ENCODE peak calls at places on chromosomes 6 and 20, in six cellular contexts. T is uterus, Z is HepG2, A is kidney epithelial cell, W is A549, G is GM23338. V is an unnamed sample.

GRCh38 chr20:23226612-23227265 is 123.9 kb upstream of the NXT1 start:
- DNase-seq in T (no peak), Z (no peak), A (no peak), W (no peak), G (no peak), V (no peak)

GRCh38 chr6:156154896-156155295 is 622.3 kb upstream of the ARID1B start:
- DNase-seq in T (no peak), Z (no peak), A (no peak), W (no peak), G (no peak), V (no peak)

GRCh38 chr6:55963301-55963700 is 87.9 kb upstream of the BMP5 start:
- DNase-seq in T (no peak), Z (peak), A (no peak), W (no peak), G (peak), V (no peak)

GRCh38 chr6:56692586-56693245 is 50.0 kb upstream of the DST start:
- DNase-seq in T (no peak), Z (peak), A (no peak), W (no peak), G (no peak), V (peak)

GRCh38 chr6:137766596-137767370 is 100.3 kb upstream of the TNFAIP3 start:
- DNase-seq in T (no peak), Z (no peak), A (no peak), W (no peak), G (no peak), V (no peak)

GRCh38 chr6:158584236-158584651 is 24.4 kb downstream of the TMEM181 start:
- DNase-seq in T (no peak), Z (no peak), A (no peak), W (no peak), G (no peak), V (no peak)

GRCh38 chr6:81562169-81562568 is 190.3 kb downstream of the TENT5A start:
- DNase-seq in T (peak), Z (peak), A (no peak), W (peak), G (no peak), V (peak)

GRCh38 chr6:165636415-165637048 is 26.5 kb downstream of the PDE10A start:
- DNase-seq in T (no peak), Z (no peak), A (no peak), W (no peak), G (peak), V (no peak)

GRCh38 chr20:57193094-57193493 is 73.3 kb downstream of the BMP7 start:
- DNase-seq in T (no peak), Z (no peak), A (no peak), W (no peak), G (no peak), V (no peak)

GRCh38 chr20:4038676-4039075 is 23.3 kb upstream of the RNF24 start:
- DNase-seq in T (no peak), Z (no peak), A (no peak), W (no peak), G (no peak), V (no peak)

GRCh38 chr20:13786143-13786828 is 1.5 kb downstream of the NDUFAF5 start:
- DNase-seq in T (no peak), Z (no peak), A (no peak), W (no peak), G (no peak), V (no peak)

GRCh38 chr20:40714109-40714508 is 25.1 kb upstream of the MAFB start:
- DNase-seq in T (no peak), Z (no peak), A (no peak), W (no peak), G (no peak), V (no peak)

GRCh38 chr20:61391812-61392520 is 139.9 kb downstream of the CDH4 start:
- DNase-seq in T (no peak), Z (no peak), A (no peak), W (no peak), G (peak), V (no peak)

GRCh38 chr6:165109011-165109410 is 200.4 kb downstream of the C6orf118 start:
- DNase-seq in T (no peak), Z (no peak), A (no peak), W (no peak), G (no peak), V (no peak)

GRCh38 chr6:3678946-3679345 is 72.6 kb downstream of the PXDC1 start:
- DNase-seq in T (no peak), Z (no peak), A (no peak), W (no peak), G (no peak), V (no peak)

GRCh38 chr20:63441777-63442493 is 30.5 kb downstream of the KCNQ2 start:
- DNase-seq in T (no peak), Z (peak), A (no peak), W (peak), G (peak), V (peak)

GRCh38 chr6:42929928-42930360 is 664 bp downstream of the CNPY3 start:
- DNase-seq in T (no peak), Z (no peak), A (peak), W (peak), G (no peak), V (peak)

GRCh38 chr6:129943637-129944271 is 74.6 kb upstream of the L3MBTL3 start:
- DNase-seq in T (no peak), Z (no peak), A (no peak), W (no peak), G (no peak), V (no peak)

GRCh38 chr6:134253681-134254080 is 64.2 kb downstream of the SGK1 start:
- DNase-seq in T (no peak), Z (peak), A (peak), W (no peak), G (peak), V (peak)

GRCh38 chr20:45254867-45255266 is 503 bp upstream of the SLPI start:
- DNase-seq in T (no peak), Z (peak), A (peak), W (peak), G (no peak), V (no peak)

GRCh38 chr6:138434915-138435314 is 30.9 kb downstream of the HEBP2 start:
- DNase-seq in T (no peak), Z (no peak), A (no peak), W (no peak), G (no peak), V (no peak)

GRCh38 chr6:138403324-138403800 is 661 bp upstream of the HEBP2 start:
- DNase-seq in T (peak), Z (no peak), A (no peak), W (peak), G (no peak), V (no peak)

GRCh38 chr6:13445005-13445743 is 42.2 kb downstream of the GFOD1 start:
- DNase-seq in T (peak), Z (no peak), A (no peak), W (no peak), G (no peak), V (no peak)

GRCh38 chr6:3386374-3386857 is 70.4 kb downstream of the SLC22A23 start:
- DNase-seq in T (no peak), Z (no peak), A (no peak), W (no peak), G (no peak), V (no peak)

GRCh38 chr6:6599468-6599873 is 11.0 kb downstream of the LY86 start:
- DNase-seq in T (no peak), Z (no peak), A (no peak), W (no peak), G (no peak), V (no peak)

GRCh38 chr20:289693-290080 is 863 bp downstream of the C20orf96 start:
- DNase-seq in T (no peak), Z (no peak), A (no peak), W (no peak), G (no peak), V (no peak)

GRCh38 chr6:41736207-41736710 is 851 bp upstream of the TFEB start:
- DNase-seq in T (no peak), Z (no peak), A (no peak), W (no peak), G (peak), V (no peak)

GRCh38 chr6:51513891-51514290 is 573.5 kb downstream of the PKHD1 start:
- DNase-seq in T (no peak), Z (no peak), A (peak), W (no peak), G (no peak), V (no peak)

GRCh38 chr20:60137657-60138245 is 179.5 kb downstream of the CDH26 start:
- DNase-seq in T (no peak), Z (no peak), A (no peak), W (peak), G (peak), V (no peak)

GRCh38 chr6:18997375-18997826 is 610.3 kb downstream of the RNF144B start:
- DNase-seq in T (no peak), Z (peak), A (peak), W (peak), G (peak), V (peak)

GRCh38 chr20:54219751-54220426 is 12.0 kb downstream of the PFDN4 start:
- DNase-seq in T (no peak), Z (peak), A (no peak), W (peak), G (peak), V (peak)

GRCh38 chr20:17875106-17875980 is 93.3 kb downstream of the SNX5 start:
- DNase-seq in T (peak), Z (peak), A (no peak), W (no peak), G (no peak), V (peak)

GRCh38 chr6:20559924-20560551 is 25.8 kb downstream of the CDKAL1 start:
- DNase-seq in T (no peak), Z (no peak), A (no peak), W (no peak), G (no peak), V (no peak)

GRCh38 chr20:57693002-57693582 is 16.7 kb downstream of the PMEPA1 start:
- DNase-seq in T (no peak), Z (no peak), A (peak), W (no peak), G (peak), V (no peak)

GRCh38 chr20:23225407-23226060 is 125.1 kb upstream of the NXT1 start:
- DNase-seq in T (peak), Z (no peak), A (no peak), W (peak), G (no peak), V (peak)

GRCh38 chr6:89494131-89494793 is 61.3 kb downstream of the ANKRD6 start:
- DNase-seq in T (no peak), Z (no peak), A (no peak), W (no peak), G (peak), V (no peak)

GRCh38 chr20:50788045-50788867 is 6.6 kb upstream of the BCAS4 start:
- DNase-seq in T (peak), Z (peak), A (no peak), W (peak), G (no peak), V (peak)

GRCh38 chr6:21680611-21681010 is 87.1 kb downstream of the SOX4 start:
- DNase-seq in T (no peak), Z (no peak), A (no peak), W (no peak), G (no peak), V (no peak)

GRCh38 chr6:157268835-157269234 is 54.5 kb downstream of the TMEM242 start:
- DNase-seq in T (no peak), Z (no peak), A (no peak), W (no peak), G (no peak), V (no peak)
- TF ChIP-seq CTCF in T (no peak), Z (no peak), A (no peak), W (no peak), G (no peak), V (no peak)

GRCh38 chr20:10412591-10413408 is 21.2 kb downstream of the MKKS start:
- DNase-seq in T (no peak), Z (no peak), A (no peak), W (peak), G (no peak), V (no peak)
- TF ChIP-seq CTCF in T (no peak), Z (peak), A (peak), W (peak), G (peak), V (peak)

DNA sequence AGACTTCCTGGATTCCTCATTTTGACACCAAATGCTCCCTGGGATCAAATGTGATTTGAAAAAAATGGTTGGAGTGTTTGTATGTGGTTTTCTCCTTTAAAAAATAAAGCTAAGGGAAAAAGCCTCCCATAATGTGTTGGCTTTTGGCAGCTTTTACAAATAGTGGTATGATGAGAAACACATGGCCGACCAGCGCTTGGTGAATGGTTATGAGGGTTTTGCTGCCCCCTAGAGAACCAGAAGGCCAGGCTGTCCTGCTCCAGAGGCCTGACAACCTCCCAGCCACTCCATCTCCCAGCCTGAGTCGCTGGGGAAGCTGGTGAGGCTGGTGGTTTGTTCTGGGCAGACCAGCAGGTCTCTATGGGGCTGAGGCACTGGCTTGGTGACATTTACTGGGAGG is 69.3 kb downstream of the CLIC5 start:
- DNase-seq in T (peak), Z (peak), A (no peak), W (no peak), G (peak), V (peak)
- TF ChIP-seq CTCF in T (no peak), Z (peak), A (no peak), W (no peak), G (peak), V (peak)

GRCh38 chr20:42018979-42019378 is 400.8 kb upstream of the CHD6 start:
- DNase-seq in T (no peak), Z (peak), A (no peak), W (no peak), G (no peak), V (no peak)
- TF ChIP-seq CTCF in T (no peak), Z (peak), A (no peak), W (no peak), G (no peak), V (no peak)

GRCh38 chr20:34562643-34563042 is 4.1 kb downstream of the MAP1LC3A start:
- DNase-seq in T (no peak), Z (peak), A (no peak), W (peak), G (peak), V (no peak)
- TF ChIP-seq CTCF in T (peak), Z (peak), A (peak), W (peak), G (peak), V (peak)

GRCh38 chr20:7274870-7275269 is 507.4 kb downstream of the BMP2 start:
- DNase-seq in T (no peak), Z (no peak), A (no peak), W (no peak), G (no peak), V (no peak)

GRCh38 chr20:7269452-7269851 is 502.0 kb downstream of the BMP2 start:
- DNase-seq in T (no peak), Z (no peak), A (no peak), W (no peak), G (no peak), V (no peak)

GRCh38 chr20:7275628-7276237 is 508.2 kb downstream of the BMP2 start:
- DNase-seq in T (no peak), Z (no peak), A (no peak), W (no peak), G (no peak), V (no peak)

DNA sequence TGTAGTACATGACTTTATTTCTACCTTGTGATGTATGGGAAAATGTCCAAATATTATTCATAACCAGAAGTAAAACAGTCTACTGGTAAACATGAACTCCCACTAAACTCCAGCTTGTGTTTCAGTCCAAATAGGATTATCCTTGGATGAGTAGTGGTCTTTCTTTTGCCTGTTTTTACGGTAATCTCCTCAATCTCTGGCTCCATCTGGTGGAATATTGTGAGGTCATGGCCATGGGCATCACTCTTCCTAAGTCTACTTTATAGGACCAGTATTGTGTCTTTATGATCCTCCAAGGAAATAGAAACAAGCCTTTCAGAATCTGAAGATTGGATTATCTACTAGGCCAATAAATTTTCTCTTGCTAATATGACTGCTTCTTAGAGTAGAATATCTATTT is 505.0 kb downstream of the BMP2 start:
- DNase-seq in T (no peak), Z (no peak), A (no peak), W (no peak), G (peak), V (no peak)
- TF ChIP-seq CTCF in T (no peak), Z (peak), A (peak), W (no peak), G (peak), V (no peak)

V was measured in HFFc6.